ENCODE peak calls at places on chromosomes 16 and 17, in seven cellular contexts. H is stimulated activated CD8-positive, alpha-beta memory T cell treated with anti-CD3 and anti-CD28 coated beads, Interleukin-2, amount 100 ng/mL, for 48 hours; D is EL; Z is omental fat pad; Y is Daoy; T is activated T-cell treated with anti-CD3 and anti-CD28 coated beads for 4 hours; I is AG09319. C is an unnamed sample.

GRCh38 chr16:66324785-66325184 is 41.7 kb upstream of the CDH5 start:
- DNase-seq in D (peak), Z (no peak), Y (peak), H (no peak), T (no peak), I (no peak), C (no peak)

GRCh38 chr16:30527635-30528178 is 1.3 kb upstream of the ZNF768 start:
- DNase-seq in T (no peak), Y (peak), H (no peak), I (no peak), Z (no peak), D (no peak), C (no peak)

GRCh38 chr17:56358651-56359050 is 205.4 kb downstream of the ANKFN1 start:
- DNase-seq in H (no peak), Y (peak), T (no peak), I (no peak), Z (no peak), D (peak), C (no peak)

GRCh38 chr17:41792835-41793748 is 6.6 kb upstream of the JUP start:
- DNase-seq in H (no peak), T (no peak), I (no peak), Y (peak), Z (no peak), D (peak), C (no peak)

GRCh38 chr17:13140750-13141149 is 122.9 kb upstream of the ELAC2 start:
- DNase-seq in Z (no peak), T (no peak), D (peak), H (no peak), Y (peak), I (no peak), C (no peak)

GRCh38 chr17:47119746-47120520 is 69.2 kb downstream of the CDC27 start:
- DNase-seq in Y (peak), T (no peak), D (peak), I (peak), H (no peak), Z (no peak), C (no peak)

GRCh38 chr16:77993111-77993571 is 29.2 kb upstream of the CLEC3A start:
- DNase-seq in I (peak), Y (peak), T (no peak), H (no peak), Z (no peak), D (no peak), C (no peak)

GRCh38 chr17:66203274-66204015 is 11.5 kb upstream of the CEP112 start:
- DNase-seq in H (no peak), I (no peak), Z (no peak), Y (no peak), D (no peak), T (no peak), C (no peak)

GRCh38 chr17:35312790-35313711 is 60.4 kb downstream of the SLFN11 start:
- DNase-seq in D (peak), Y (peak), I (peak), T (peak), Z (no peak), H (peak), C (peak)

GRCh38 chr16:63361032-63361624 is 1324.9 kb upstream of the CDH8 start:
- DNase-seq in H (no peak), Y (peak), I (peak), T (no peak), D (peak), Z (no peak), C (no peak)

GRCh38 chr17:77145635-77146632 is 5.2 kb downstream of the SEC14L1 start:
- DNase-seq in Y (peak), I (peak), T (no peak), D (peak), H (no peak), Z (no peak), C (peak)

GRCh38 chr16:30797670-30798309 is 10.8 kb upstream of the ZNF629 start:
- DNase-seq in I (no peak), Z (no peak), D (no peak), H (no peak), Y (no peak), T (no peak), C (no peak)

GRCh38 chr16:65598626-65599025 is 476.8 kb upstream of the CDH11 start:
- DNase-seq in T (no peak), Z (no peak), I (no peak), Y (peak), D (no peak), H (no peak), C (no peak)

C was measured in heart left ventricle.